ENCODE peak calls at places on chromosome 10, in ten cellular contexts. F is GM06990, Y is NCI-H1694, P is nucleus accumbens, K is psoas muscle, U is NT2/D1, N is HT1080, Z is gastrocnemius medialis, W is AG04450, V is GM12865. S is an unnamed sample.

GRCh38 chr10:81414038-81414437 is 461.0 kb upstream of the NRG3 start:
- DNase-seq in F (no peak), Y (no peak), P (no peak), K (no peak), U (peak), N (peak), Z (no peak), W (no peak), V (no peak), S (no peak)

GRCh38 chr10:73517166-73517888 is 21.5 kb upstream of the PPP3CB start:
- DNase-seq in F (no peak), Y (no peak), P (no peak), K (no peak), U (no peak), N (peak), Z (no peak), W (no peak), V (no peak), S (no peak)

GRCh38 chr10:75283150-75284096 is 47.7 kb upstream of the COMTD1 start:
- DNase-seq in F (no peak), Y (peak), P (no peak), K (no peak), U (no peak), N (peak), Z (no peak), W (no peak), V (no peak), S (peak)

GRCh38 chr10:87622290-87623004 is 37.2 kb upstream of the PAPSS2 start:
- DNase-seq in F (peak), Y (no peak), P (no peak), K (no peak), U (no peak), N (no peak), Z (no peak), W (no peak), V (peak), S (no peak)

GRCh38 chr10:8055420-8056349 is 1.2 kb downstream of the GATA3 start:
- DNase-seq in F (peak), Y (no peak), P (no peak), K (no peak), U (no peak), N (no peak), Z (no peak), W (no peak), V (no peak), S (no peak)

GRCh38 chr10:63103971-63104409 is 29.1 kb upstream of the NRBF2 start:
- DNase-seq in F (no peak), Y (no peak), P (peak), K (no peak), U (no peak), N (peak), Z (no peak), W (no peak), V (peak), S (no peak)

GRCh38 chr10:131477457-131478205 is 166.1 kb upstream of the TCERG1L start:
- DNase-seq in F (no peak), Y (no peak), P (no peak), K (no peak), U (no peak), N (no peak), Z (no peak), W (no peak), V (no peak), S (no peak)

GRCh38 chr10:74145133-74145532 is 5.5 kb downstream of the AP3M1 start:
- DNase-seq in F (no peak), Y (no peak), P (no peak), K (no peak), U (no peak), N (peak), Z (no peak), W (peak), V (no peak), S (peak)

GRCh38 chr10:67119648-67120047 is 193.8 kb downstream of the LRRTM3 start:
- DNase-seq in F (no peak), Y (no peak), P (no peak), K (no peak), U (no peak), N (peak), Z (no peak), W (no peak), V (no peak), S (no peak)

GRCh38 chr10:16930540-16930939 is 113.3 kb upstream of the RSU1 start:
- DNase-seq in F (no peak), Y (no peak), P (no peak), K (no peak), U (no peak), N (no peak), Z (no peak), W (no peak), V (no peak), S (no peak)

GRCh38 chr10:106908225-106908624 is 256.3 kb downstream of the SORCS1 start:
- DNase-seq in F (no peak), Y (no peak), P (no peak), K (no peak), U (no peak), N (no peak), Z (no peak), W (no peak), V (no peak), S (no peak)

GRCh38 chr10:34581871-34582532 is 233.1 kb downstream of the PARD3 start:
- DNase-seq in F (no peak), Y (no peak), P (no peak), K (no peak), U (no peak), N (peak), Z (no peak), W (no peak), V (no peak), S (peak)

GRCh38 chr10:30160431-30160982 is 101.1 kb upstream of the JCAD start:
- DNase-seq in F (no peak), Y (no peak), P (no peak), K (no peak), U (no peak), N (no peak), Z (no peak), W (no peak), V (peak), S (no peak)

GRCh38 chr10:116740971-116741370 is 1.4 kb downstream of the HSPA12A start:
- DNase-seq in F (no peak), Y (no peak), P (peak), K (no peak), U (no peak), N (no peak), Z (no peak), W (no peak), V (no peak), S (peak)

GRCh38 chr10:72702868-72703581 is 11.1 kb downstream of the MCU start:
- DNase-seq in F (peak), Y (no peak), P (no peak), K (no peak), U (no peak), N (no peak), Z (no peak), W (no peak), V (peak), S (peak)

GRCh38 chr10:80183436-80183835 is 21.9 kb downstream of the ANXA11 start:
- DNase-seq in F (no peak), Y (no peak), P (no peak), K (peak), U (no peak), N (no peak), Z (no peak), W (no peak), V (no peak), S (no peak)

GRCh38 chr10:11757452-11757819 is 15.3 kb downstream of the ECHDC3 start:
- DNase-seq in F (no peak), Y (peak), P (peak), K (peak), U (no peak), N (no peak), Z (peak), W (peak), V (peak), S (peak)

GRCh38 chr10:69574571-69574978 is 1.4 kb upstream of the NEUROG3 start:
- DNase-seq in F (no peak), Y (no peak), P (no peak), K (no peak), U (no peak), N (no peak), Z (no peak), W (no peak), V (no peak), S (no peak)

GRCh38 chr10:81472927-81473470 is 402.0 kb upstream of the NRG3 start:
- DNase-seq in F (no peak), Y (no peak), P (no peak), K (no peak), U (no peak), N (no peak), Z (no peak), W (no peak), V (no peak), S (no peak)

GRCh38 chr10:37975407-37975991 is 948 bp downstream of the ZNF25 start:
- DNase-seq in F (peak), Y (no peak), P (peak), K (no peak), U (no peak), N (peak), Z (no peak), W (no peak), V (peak), S (peak)

GRCh38 chr10:87816842-87817178 is 1.2 kb downstream of the ATAD1 start:
- DNase-seq in F (no peak), Y (no peak), P (no peak), K (no peak), U (no peak), N (no peak), Z (no peak), W (no peak), V (no peak), S (no peak)

GRCh38 chr10:22252801-22253577 is 35.2 kb upstream of the EBLN1 start:
- DNase-seq in F (peak), Y (no peak), P (peak), K (peak), U (no peak), N (no peak), Z (no peak), W (no peak), V (peak), S (peak)

GRCh38 chr10:131430716-131431402 is 119.3 kb upstream of the TCERG1L start:
- DNase-seq in F (no peak), Y (no peak), P (no peak), K (no peak), U (no peak), N (no peak), Z (no peak), W (no peak), V (no peak), S (no peak)

GRCh38 chr10:44581996-44582395 is 197.1 kb upstream of the CXCL12 start:
- DNase-seq in F (no peak), Y (no peak), P (no peak), K (no peak), U (no peak), N (no peak), Z (no peak), W (no peak), V (no peak), S (no peak)

GRCh38 chr10:109889867-109890266 is 33.4 kb downstream of the XPNPEP1 start:
- DNase-seq in F (no peak), Y (no peak), P (no peak), K (no peak), U (no peak), N (peak), Z (no peak), W (peak), V (no peak), S (peak)

GRCh38 chr10:49600781-49601400 is 9.2 kb upstream of the SLC18A3 start:
- DNase-seq in F (no peak), Y (no peak), P (no peak), K (no peak), U (no peak), N (no peak), Z (no peak), W (no peak), V (no peak), S (peak)

GRCh38 chr10:30027057-30028005 is 32.1 kb downstream of the JCAD start:
- DNase-seq in F (peak), Y (no peak), P (peak), K (peak), U (no peak), N (no peak), Z (no peak), W (no peak), V (peak), S (no peak)

GRCh38 chr10:115092258-115092554 is 959 bp upstream of the ATRNL1 start:
- DNase-seq in F (no peak), Y (no peak), P (no peak), K (no peak), U (peak), N (no peak), Z (no peak), W (no peak), V (no peak), S (no peak)

GRCh38 chr10:118868618-118869017 is 113.8 kb upstream of the CACUL1 start:
- DNase-seq in F (no peak), Y (no peak), P (peak), K (no peak), U (no peak), N (no peak), Z (no peak), W (no peak), V (peak), S (no peak)

GRCh38 chr10:30743586-30743985 is 114.0 kb upstream of the LYZL2 start:
- DNase-seq in F (no peak), Y (no peak), P (no peak), K (no peak), U (no peak), N (no peak), Z (no peak), W (no peak), V (peak), S (no peak)

GRCh38 chr10:13589316-13589715 is 2.6 kb downstream of the PRPF18 start:
- DNase-seq in F (no peak), Y (no peak), P (no peak), K (no peak), U (no peak), N (no peak), Z (no peak), W (no peak), V (no peak), S (no peak)

GRCh38 chr10:4174197-4174596 is 389.2 kb upstream of the KLF6 start:
- DNase-seq in F (no peak), Y (no peak), P (no peak), K (no peak), U (no peak), N (peak), Z (no peak), W (no peak), V (no peak), S (no peak)

GRCh38 chr10:50951451-50951850 is 66.0 kb upstream of the A1CF start:
- DNase-seq in F (no peak), Y (no peak), P (peak), K (no peak), U (no peak), N (no peak), Z (no peak), W (no peak), V (no peak), S (no peak)

GRCh38 chr10:113987805-113988204 is 55.9 kb upstream of the ADRB1 start:
- DNase-seq in F (no peak), Y (no peak), P (no peak), K (peak), U (no peak), N (no peak), Z (no peak), W (no peak), V (peak), S (no peak)

GRCh38 chr10:122725768-122726167 is 26.1 kb upstream of the C10orf120 start:
- DNase-seq in F (no peak), Y (no peak), P (no peak), K (no peak), U (no peak), N (no peak), Z (no peak), W (no peak), V (no peak), S (no peak)